ENCODE peak calls at places on chromosomes 6 and 20, in five cellular contexts. D, J, G, Z and X are unnamed samples.

GRCh38 chr6:13285705-13286104 is 42.6 kb downstream of the TBC1D7 start:
- DNase-seq in D (no peak), J (no peak), G (no peak), Z (no peak), X (peak; percentile 58)

GRCh38 chr6:168133707-168134398 is 54.8 kb upstream of the FRMD1 start:
- DNase-seq in D (no peak), J (no peak), G (no peak), Z (no peak), X (no peak)

GRCh38 chr20:25000268-25000801 is 7.8 kb upstream of the APMAP start:
- DNase-seq in D (no peak), J (no peak), G (no peak), Z (peak; percentile 35), X (no peak)

GRCh38 chr6:44219815-44220784 is 3.3 kb upstream of the SLC29A1 start:
- DNase-seq in D (no peak), J (no peak), G (no peak), Z (no peak), X (no peak)

GRCh38 chr6:11432713-11433450 is 104.7 kb upstream of the TMEM170B start:
- DNase-seq in D (no peak), J (no peak), G (no peak), Z (no peak), X (no peak)

GRCh38 chr6:111721677-111722219 is 116.1 kb upstream of the TRAF3IP2 start:
- DNase-seq in D (peak; percentile 24), J (peak; percentile 13), G (no peak), Z (peak; percentile 20), X (peak; percentile 30)

GRCh38 chr6:76166297-76166696 is 93.8 kb upstream of the IMPG1 start:
- DNase-seq in D (no peak), J (no peak), G (no peak), Z (no peak), X (no peak)

GRCh38 chr6:27668442-27669275 is 195.8 kb upstream of the ZNF184 start:
- DNase-seq in D (peak; percentile 66), J (peak; percentile 80), G (peak; percentile 94), Z (peak; percentile 76), X (peak; percentile 45)

GRCh38 chr6:4664117-4664626 is 112.0 kb upstream of the CDYL start:
- DNase-seq in D (no peak), J (no peak), G (no peak), Z (no peak), X (no peak)

GRCh38 chr20:5719861-5720401 is 30.3 kb upstream of the SHLD1 start:
- DNase-seq in D (peak; percentile 54), J (no peak), G (peak; percentile 43), Z (peak; percentile 65), X (no peak)

GRCh38 chr6:109466212-109466923 is 10.8 kb upstream of the MICAL1 start:
- DNase-seq in D (no peak), J (no peak), G (no peak), Z (no peak), X (no peak)

GRCh38 chr20:51366155-51366886 is 176.2 kb downstream of the NFATC2 start:
- DNase-seq in D (no peak), J (peak; percentile 37), G (no peak), Z (peak; percentile 90), X (no peak)

GRCh38 chr6:155014715-155015300 is 19.7 kb downstream of the TIAM2 start:
- DNase-seq in D (no peak), J (no peak), G (no peak), Z (peak; percentile 52), X (no peak)

GRCh38 chr20:63519765-63520593 is 586 bp upstream of the PPDPF start:
- DNase-seq in D (no peak), J (no peak), G (no peak), Z (peak; percentile 57), X (no peak)
- TF ChIP-seq CTCF in D (peak; percentile 38), J (no peak), G (peak; percentile 16), Z (peak; percentile 18), X (no peak)

GRCh38 chr20:35306931-35307517 is 14.8 kb upstream of the FAM83C start:
- DNase-seq in D (peak; percentile 80), J (peak; percentile 60), G (no peak), Z (peak; percentile 84), X (peak; percentile 79)
- TF ChIP-seq REST in D (no peak), J (no peak), G (no peak), Z (no peak), X (no peak)

GRCh38 chr6:52697903-52698302 is 27.0 kb downstream of the TMEM14A start:
- DNase-seq in D (no peak), J (no peak), G (no peak), Z (peak; percentile 5), X (no peak)
- TF ChIP-seq CTCF in D (no peak), J (no peak), G (no peak), Z (no peak), X (no peak)

GRCh38 chr20:1987826-1988225 is 6.0 kb downstream of the PDYN start:
- DNase-seq in D (no peak), J (no peak), G (no peak), Z (no peak), X (no peak)
- TF ChIP-seq REST in D (no peak), J (no peak), G (no peak), Z (no peak), X (no peak)